ENCODE peak calls at places on chromosomes 7 and 10, in seven cellular contexts. V is CD8-positive, alpha-beta T cell; L is endodermal cell; I is heart left ventricle; Q is right lobe of liver; X is OCI-LY7; D is uterus. Y is an unnamed sample.

GRCh38 chr10:1043532-1043995 is 5.4 kb downstream of the IDI1 start:
- DNase-seq in L (no peak), D (peak), X (peak), I (peak), V (no peak), Q (peak), Y (no peak)

GRCh38 chr7:107564553-107565298 is 955 bp downstream of the DUS4L start:
- DNase-seq in L (no peak), D (no peak), X (peak), I (no peak), Q (no peak), V (no peak), Y (peak)

GRCh38 chr7:55177068-55177530 is 158.3 kb downstream of the EGFR start:
- DNase-seq in Q (no peak), L (no peak), X (no peak), I (no peak), D (no peak), V (no peak), Y (no peak)

GRCh38 chr10:76764177-76764576 is 873.4 kb downstream of the KCNMA1 start:
- DNase-seq in Q (no peak), X (no peak), I (no peak), V (no peak), L (no peak), D (no peak), Y (no peak)

GRCh38 chr10:13184726-13185514 is 23.6 kb downstream of the MCM10 start:
- DNase-seq in Q (no peak), V (no peak), D (no peak), I (no peak), X (no peak), L (no peak), Y (no peak)

GRCh38 chr10:103765981-103766380 is 89.4 kb downstream of the SH3PXD2A start:
- DNase-seq in L (no peak), V (peak), D (no peak), Q (peak), I (peak), X (peak), Y (no peak)

GRCh38 chr7:150451097-150451793 is 815 bp downstream of the GIMAP8 start:
- DNase-seq in V (peak), D (peak), X (no peak), L (peak), Q (peak), I (peak), Y (no peak)

GRCh38 chr7:26531926-26532325 is 240.3 kb downstream of the SNX10 start:
- DNase-seq in Q (no peak), I (no peak), V (no peak), D (no peak), X (no peak), L (no peak), Y (no peak)

GRCh38 chr7:96282835-96283234 is 39.1 kb downstream of the SLC25A13 start:
- DNase-seq in D (no peak), I (no peak), Q (no peak), X (no peak), L (no peak), V (no peak), Y (no peak)

GRCh38 chr7:30682131-30683083 is at the start of gene CRHR2:
- DNase-seq in Q (no peak), L (peak), V (peak), I (peak), X (no peak), D (no peak), Y (no peak)

GRCh38 chr7:151381333-151382078 is 28.3 kb downstream of the WDR86 start:
- DNase-seq in X (peak), I (no peak), L (peak), V (peak), D (no peak), Q (peak), Y (no peak)

GRCh38 chr10:133326745-133327650 is 9.7 kb downstream of the CALY start:
- DNase-seq in Q (no peak), L (no peak), D (no peak), X (no peak), V (no peak), I (peak), Y (no peak)

GRCh38 chr7:51009716-51010496 is 227.2 kb upstream of the GRB10 start:
- DNase-seq in Q (no peak), L (no peak), D (no peak), X (no peak), I (peak), V (no peak), Y (peak)

GRCh38 chr7:93914581-93915066 is 6.9 kb upstream of the GNG11 start:
- DNase-seq in X (no peak), Q (no peak), L (no peak), V (no peak), I (no peak), D (no peak), Y (peak)

GRCh38 chr7:128884561-128885369 is 22.1 kb downstream of the ATP6V1F start:
- DNase-seq in V (no peak), X (no peak), Q (peak), I (no peak), D (no peak), L (no peak), Y (no peak)

GRCh38 chr7:50962281-50962883 is 179.7 kb upstream of the GRB10 start:
- DNase-seq in V (no peak), Q (no peak), X (no peak), I (no peak), L (no peak), D (no peak), Y (no peak)

GRCh38 chr10:66535418-66535817 is 390.4 kb upstream of the LRRTM3 start:
- DNase-seq in X (no peak), D (no peak), I (no peak), Q (no peak), L (no peak), V (no peak), Y (no peak)

GRCh38 chr7:130723784-130724183 is 10.2 kb downstream of the KLF14 start:
- DNase-seq in Q (no peak), L (no peak), X (no peak), V (no peak), I (no peak), D (no peak), Y (no peak)

GRCh38 chr7:130719550-130719949 is 14.5 kb downstream of the KLF14 start:
- DNase-seq in L (no peak), I (no peak), V (no peak), Q (no peak), X (no peak), D (no peak), Y (no peak)

DNA sequence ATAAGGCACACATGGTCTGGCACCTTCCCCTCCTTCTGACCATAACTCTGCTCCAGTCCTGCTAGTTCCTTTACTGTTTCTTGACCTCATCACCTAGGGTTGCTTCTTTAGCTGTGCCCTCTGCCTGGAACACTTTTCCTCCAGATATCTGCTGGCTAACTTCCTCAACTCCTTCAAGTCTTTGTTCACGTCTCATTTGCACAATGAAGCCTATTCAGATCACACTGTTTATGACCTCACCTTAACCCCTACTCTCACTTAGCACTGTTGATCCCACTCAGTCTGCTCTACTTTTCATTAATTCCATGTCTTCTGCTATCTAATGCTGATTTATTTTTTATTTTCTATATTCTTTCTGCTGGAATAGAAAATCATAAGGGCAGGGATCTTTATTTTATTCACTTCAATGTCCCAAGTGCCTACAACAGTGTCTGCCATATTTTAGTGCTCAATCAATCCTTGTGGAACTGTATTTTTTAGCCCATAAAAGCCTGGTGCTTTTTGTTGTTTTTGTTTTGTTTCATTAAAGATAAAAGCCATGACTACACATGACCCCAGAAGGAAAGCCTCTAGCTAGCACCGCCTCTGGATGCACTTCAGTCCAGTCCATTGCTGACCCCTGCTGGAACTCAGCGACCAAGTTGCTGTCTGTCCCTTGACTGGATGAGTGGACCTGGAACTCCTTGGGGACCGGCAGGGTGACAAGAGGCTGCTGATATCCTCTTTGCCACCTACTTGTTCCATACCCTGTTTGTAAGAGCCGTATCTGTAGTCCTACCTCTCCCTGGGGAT is 12.3 kb downstream of the KLF14 start:
- DNase-seq in I (peak), D (peak), L (peak), Q (peak), V (peak), X (no peak), Y (peak)
- TF ChIP-seq CTCF in I (peak), D (peak), L (peak), Q (peak), V (no peak), X (no peak), Y (peak)

GRCh38 chr7:138099813-138100212 is 23.6 kb downstream of the AKR1D1 start:
- DNase-seq in X (no peak), V (no peak), L (no peak), Q (no peak), I (no peak), D (no peak), Y (no peak)

GRCh38 chr7:138095972-138096935 is 20.0 kb downstream of the AKR1D1 start:
- DNase-seq in L (no peak), X (no peak), V (no peak), Q (no peak), D (no peak), I (no peak), Y (no peak)

GRCh38 chr7:138092486-138093028 is 16.3 kb downstream of the AKR1D1 start:
- DNase-seq in X (no peak), V (no peak), I (no peak), D (no peak), Q (no peak), L (no peak), Y (no peak)

DNA sequence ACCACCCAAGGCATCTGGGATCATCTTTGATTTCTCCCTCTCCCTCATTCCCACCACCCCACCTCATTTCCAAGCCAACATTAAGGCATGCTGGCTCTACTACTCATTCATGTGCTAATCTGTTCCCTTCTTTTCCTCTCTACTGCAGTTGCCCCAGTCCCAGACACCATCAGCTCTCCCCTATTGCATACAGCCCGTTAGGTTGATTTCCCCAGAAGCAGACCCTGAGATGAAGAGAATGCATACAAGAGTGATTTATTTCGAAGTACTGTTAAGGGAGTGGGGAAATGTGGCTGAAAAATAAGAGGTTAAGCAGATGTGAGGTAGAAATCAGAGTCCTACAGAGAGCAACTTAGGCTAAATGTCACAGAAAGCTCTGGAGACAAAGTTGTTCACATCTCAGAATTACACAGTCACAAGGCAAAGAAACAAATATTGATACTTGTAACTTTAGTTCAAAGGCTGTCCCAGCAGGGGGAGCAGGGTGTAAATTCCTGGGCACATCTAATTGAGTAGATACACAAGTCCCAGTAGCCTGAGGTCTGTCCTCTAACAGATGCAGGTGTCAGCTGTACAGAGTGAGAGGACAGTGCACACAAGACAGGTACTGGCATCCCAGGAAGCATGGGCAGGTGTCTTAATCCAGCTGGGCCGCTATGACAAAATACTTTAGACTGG is 20.9 kb downstream of the AKR1D1 start:
- DNase-seq in X (peak), V (no peak), I (no peak), Q (no peak), L (peak), D (no peak), Y (no peak)
- TF ChIP-seq CTCF in X (peak), V (no peak), I (no peak), Q (peak), L (peak), D (no peak), Y (peak)

GRCh38 chr10:22615819-22616499 is 98.4 kb downstream of the PIP4K2A start:
- DNase-seq in X (peak), V (peak), I (peak), L (no peak), D (no peak), Q (peak), Y (no peak)

GRCh38 chr10:22619111-22619510 is 95.3 kb downstream of the PIP4K2A start:
- DNase-seq in I (no peak), D (no peak), Q (no peak), L (no peak), X (no peak), V (no peak), Y (no peak)

GRCh38 chr10:22618081-22618785 is 96.1 kb downstream of the PIP4K2A start:
- DNase-seq in I (no peak), Q (no peak), D (no peak), L (no peak), V (no peak), X (no peak), Y (peak)

GRCh38 chr10:22615101-22615500 is 99.3 kb downstream of the PIP4K2A start:
- DNase-seq in I (no peak), X (no peak), L (no peak), D (no peak), Q (no peak), V (no peak), Y (no peak)

DNA sequence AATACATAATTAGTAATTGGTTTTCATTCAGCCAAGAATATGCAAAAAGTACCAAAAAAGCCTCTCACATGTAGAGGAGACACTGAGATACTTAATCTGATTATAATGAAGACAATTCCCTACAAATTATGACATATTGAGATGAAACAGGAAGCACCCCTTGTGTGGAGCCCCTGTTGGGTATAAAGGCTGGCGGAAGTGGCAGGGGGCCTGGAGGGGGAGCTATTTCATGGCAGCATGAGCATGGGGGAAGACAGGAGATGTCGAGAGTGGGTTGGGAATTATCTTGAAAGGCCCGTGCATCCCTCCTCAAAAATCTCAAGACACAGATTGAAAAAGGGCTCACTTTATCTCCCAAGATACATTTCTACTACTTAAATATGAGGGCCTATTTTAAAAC is 96.9 kb downstream of the PIP4K2A start:
- DNase-seq in X (peak), I (no peak), L (no peak), Q (no peak), V (no peak), D (no peak), Y (no peak)
- TF ChIP-seq CTCF in X (peak), I (no peak), L (peak), Q (peak), V (no peak), D (no peak), Y (peak)

DNA sequence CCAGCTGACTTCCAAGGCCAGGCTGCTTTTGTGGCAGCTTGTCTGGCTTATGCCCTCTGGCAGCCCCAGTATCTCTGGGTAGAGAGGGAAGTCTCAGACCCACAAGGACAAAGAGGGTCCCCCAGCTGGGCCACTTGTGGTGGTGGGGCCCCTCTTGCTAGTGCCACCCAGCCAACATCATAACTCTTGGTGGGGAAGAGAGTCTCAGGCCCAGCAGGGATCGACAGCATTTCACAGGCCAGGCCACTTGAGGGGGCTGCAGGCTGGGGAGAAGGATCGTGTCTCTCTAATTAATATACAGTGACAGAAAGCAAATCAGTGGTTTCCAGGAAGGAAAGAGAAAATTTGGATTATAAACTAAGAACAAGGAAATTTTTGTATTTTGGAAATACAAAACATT is 76.0 kb downstream of the TYW1B start:
- DNase-seq in X (no peak), Q (no peak), L (peak), D (no peak), V (no peak), I (no peak), Y (no peak)
- TF ChIP-seq CTCF in X (peak), Q (no peak), L (peak), D (no peak), V (no peak), I (no peak), Y (peak)